ENCODE peak calls at places on chromosomes 12 and 14, in four cellular contexts. C is fibroblast of lung, Q is cardiac muscle cell, B is HFF-Myc. V is an unnamed sample.

GRCh38 chr14:76371066-76371465 is 4.9 kb upstream of the ESRRB start:
- DNase-seq in Q (no peak), C (no peak), B (no peak), V (no peak)

GRCh38 chr12:80681287-80681686 is 26.1 kb upstream of the MYF6 start:
- DNase-seq in B (peak; percentile 19), C (no peak), Q (no peak), V (no peak)

GRCh38 chr12:115213118-115213517 is 529.1 kb upstream of the TBX3 start:
- DNase-seq in B (no peak), C (no peak), Q (no peak), V (no peak)

GRCh38 chr12:110403975-110404675 is 617 bp upstream of the ANAPC7 start:
- DNase-seq in B (peak; percentile 24), Q (peak; percentile 85), C (peak; percentile 72), V (peak; percentile 38)

GRCh38 chr12:79547735-79548347 is 142.9 kb downstream of the PAWR start:
- DNase-seq in C (peak; percentile 83), Q (peak; percentile 66), B (peak; percentile 79), V (peak; percentile 78)

GRCh38 chr14:75654127-75654732 is 6.4 kb downstream of the ERG28 start:
- DNase-seq in B (peak; percentile 32), Q (peak; percentile 78), C (peak; percentile 72), V (peak; percentile 53)

GRCh38 chr12:50061172-50061571 is 3.8 kb downstream of the ASIC1 start:
- DNase-seq in Q (no peak), C (no peak), B (no peak), V (no peak)

GRCh38 chr14:99141236-99141635 is 130.8 kb downstream of the BCL11B start:
- DNase-seq in Q (no peak), C (no peak), B (no peak), V (no peak)

GRCh38 chr12:89352492-89353187 is at the start of gene DUSP6:
- DNase-seq in C (peak; percentile 99), B (peak; percentile 98), Q (peak; percentile 97), V (peak; percentile 100)

GRCh38 chr12:68870443-68870842 is 62.5 kb downstream of the MDM2 start:
- DNase-seq in B (no peak), C (no peak), Q (no peak), V (no peak)

GRCh38 chr12:59677857-59678256 is 82.0 kb downstream of the SLC16A7 start:
- DNase-seq in Q (no peak), C (no peak), B (no peak), V (no peak)

GRCh38 chr12:53739285-53740129 is 12.3 kb upstream of the CALCOCO1 start:
- DNase-seq in C (peak; percentile 18), B (no peak), Q (no peak), V (peak; percentile 44)

GRCh38 chr14:103142903-103143302 is 19.6 kb downstream of the TNFAIP2 start:
- DNase-seq in C (no peak), Q (no peak), B (no peak), V (no peak)

GRCh38 chr12:94762259-94762942 is 112.0 kb upstream of the TMCC3 start:
- DNase-seq in C (no peak), Q (no peak), B (no peak), V (no peak)

GRCh38 chr12:91316825-91317224 is 134.2 kb upstream of the DCN start:
- DNase-seq in C (peak; percentile 66), B (no peak), Q (no peak), V (peak; percentile 63)

GRCh38 chr12:100229036-100229635 is 28.5 kb downstream of the ACTR6 start:
- DNase-seq in Q (no peak), B (peak; percentile 2), C (peak; percentile 13), V (peak; percentile 17)

GRCh38 chr12:6229224-6229748 is 29.1 kb downstream of the CD9 start:
- DNase-seq in C (peak; percentile 58), B (no peak), Q (no peak), V (peak; percentile 59)

GRCh38 chr14:35534130-35534883 is at the start of gene INSM2:
- DNase-seq in C (peak; percentile 4), Q (no peak), B (no peak), V (no peak)

GRCh38 chr12:66045506-66045905 is 85.0 kb downstream of the LLPH start:
- DNase-seq in B (no peak), C (no peak), Q (no peak), V (no peak)

GRCh38 chr12:111588010-111588409 is 11.1 kb downstream of the ATXN2 start:
- DNase-seq in B (no peak), Q (no peak), C (no peak), V (no peak)

GRCh38 chr12:40587416-40587815 is 104.8 kb upstream of the CNTN1 start:
- DNase-seq in Q (no peak), B (no peak), C (no peak), V (no peak)

GRCh38 chr12:65384240-65384639 is 105.8 kb downstream of the MSRB3 start:
- DNase-seq in C (no peak), B (no peak), Q (no peak), V (no peak)

GRCh38 chr14:88793259-88793625 is 489 bp upstream of the EML5 start:
- DNase-seq in B (no peak), Q (no peak), C (no peak), V (no peak)

GRCh38 chr12:118981285-118982201 is at the start of gene SRRM4:
- DNase-seq in B (no peak), C (no peak), Q (peak; percentile 90), V (no peak)

GRCh38 chr12:98696036-98696646 is 51.1 kb downstream of the APAF1 start:
- DNase-seq in C (no peak), Q (no peak), B (no peak), V (peak; percentile 8)

GRCh38 chr12:19978193-19978592 is 390.1 kb upstream of the PDE3A start:
- DNase-seq in C (peak; percentile 95), B (peak; percentile 97), Q (no peak), V (peak; percentile 97)

GRCh38 chr12:113462880-113463745 is 8.6 kb downstream of the LHX5 start:
- DNase-seq in C (no peak), B (no peak), Q (peak; percentile 34), V (peak; percentile 28)
- H3K4me3 ChIP-seq in C (no peak overlapping the region), B (no peak overlapping the region), Q (peak overlapping the region; percentile 2), V (no peak overlapping the region)

GRCh38 chr12:12070674-12071661 is at the start of gene BCL2L14:
- DNase-seq in C (no peak), Q (no peak), B (no peak), V (no peak)

GRCh38 chr12:12070149-12070548 is 590 bp upstream of the BCL2L14 start:
- DNase-seq in B (no peak), Q (no peak), C (no peak), V (no peak)

DNA sequence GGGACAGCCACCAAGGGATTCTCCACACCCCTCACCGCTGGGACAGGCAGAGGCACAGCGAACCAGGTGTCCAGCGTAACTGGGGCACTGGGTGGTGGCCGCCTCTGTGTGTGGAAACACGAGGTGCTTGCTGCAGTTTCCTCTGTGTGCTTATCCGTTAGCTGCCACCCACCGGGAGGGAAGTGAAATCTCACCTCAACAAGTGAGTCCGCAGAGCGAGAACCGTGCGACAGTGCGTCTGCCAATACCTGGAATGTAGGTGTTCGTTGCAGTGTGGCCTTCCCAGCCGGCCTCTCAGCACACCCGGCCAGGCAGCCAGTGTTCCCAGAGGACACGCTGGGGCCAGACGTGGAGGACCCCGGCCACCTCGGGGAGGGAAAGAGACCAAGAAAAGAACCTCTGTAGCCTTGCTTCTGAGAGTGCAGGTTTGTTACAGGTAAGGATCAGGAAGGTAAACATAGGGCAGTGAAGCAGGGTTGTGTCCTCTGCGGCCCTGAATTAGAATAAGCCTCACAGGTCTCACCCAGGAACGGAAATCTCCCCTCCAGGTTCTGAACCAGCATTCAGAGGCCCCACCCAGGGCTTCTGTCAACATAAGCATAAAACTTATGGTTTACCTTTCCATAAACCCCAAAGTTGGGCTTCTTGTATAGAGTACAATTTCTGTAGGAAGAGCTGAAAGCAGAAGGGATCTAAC is 1.5 kb downstream of the BCL2L14 start:
- DNase-seq in C (no peak), Q (no peak), B (no peak), V (no peak)
- TF ChIP-seq CTCF in C (no peak), Q (no peak), B (no peak), V (no peak)

DNA sequence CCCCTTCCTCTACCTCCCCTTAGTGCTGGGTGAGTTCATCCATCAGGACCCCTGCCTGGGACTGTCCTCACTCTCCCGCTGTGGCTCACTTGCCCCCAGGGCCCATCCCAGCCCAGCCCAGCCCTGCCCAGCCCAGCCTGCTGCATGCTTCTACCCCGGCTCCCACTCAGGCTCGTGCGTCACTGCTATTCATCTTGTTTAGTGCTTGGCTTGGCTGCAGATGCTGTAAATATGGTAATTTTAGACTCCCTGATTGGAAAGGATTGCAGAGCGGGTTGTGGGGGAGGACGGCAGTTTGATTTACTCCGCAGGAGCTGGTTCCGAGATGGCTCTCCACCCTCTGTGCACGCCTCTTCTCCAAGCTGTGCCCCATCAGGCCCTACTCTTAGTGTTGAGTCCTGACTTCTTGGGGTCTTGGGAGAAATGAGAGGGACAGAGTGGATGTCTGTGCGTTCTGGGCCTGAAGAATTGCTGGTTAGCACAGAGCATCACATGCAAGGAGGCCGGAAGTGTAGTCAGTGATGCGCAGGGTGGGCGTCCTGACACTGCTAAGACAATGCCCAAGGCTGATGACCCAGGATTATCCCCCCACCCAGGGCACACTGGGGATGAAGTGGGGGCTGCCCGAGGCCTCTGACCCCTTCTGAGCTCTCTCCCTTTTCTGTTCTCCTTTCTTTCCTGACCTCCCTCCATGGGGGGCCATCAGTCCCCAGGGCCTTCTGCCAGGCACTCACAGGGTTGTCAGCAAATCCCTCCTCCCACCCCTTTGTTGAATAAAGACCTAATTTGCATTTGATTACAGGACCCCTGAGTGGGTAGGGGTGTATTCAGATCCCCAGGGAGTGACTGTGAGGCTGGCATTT is 244.4 kb downstream of the ZFP36L1 start:
- DNase-seq in C (peak; percentile 99), Q (peak; percentile 32), B (peak; percentile 92), V (peak; percentile 98)
- H3K4me3 ChIP-seq in C (no peak overlapping the region), Q (no peak overlapping the region), B (no peak overlapping the region), V (no peak overlapping the region)

GRCh38 chr12:29428630-29429029 is 47.7 kb upstream of the ERGIC2 start:
- DNase-seq in B (peak; percentile 7), C (peak; percentile 95), Q (no peak), V (peak; percentile 92)

GRCh38 chr12:29429999-29430698 is 49.2 kb upstream of the ERGIC2 start:
- DNase-seq in Q (no peak), B (no peak), C (no peak), V (no peak)

GRCh38 chr12:29425722-29426121 is 44.8 kb upstream of the ERGIC2 start:
- DNase-seq in Q (no peak), C (peak; percentile 12), B (no peak), V (peak; percentile 30)

GRCh38 chr12:29426516-29426915 is 45.5 kb upstream of the ERGIC2 start:
- DNase-seq in C (no peak), Q (no peak), B (no peak), V (no peak)

DNA sequence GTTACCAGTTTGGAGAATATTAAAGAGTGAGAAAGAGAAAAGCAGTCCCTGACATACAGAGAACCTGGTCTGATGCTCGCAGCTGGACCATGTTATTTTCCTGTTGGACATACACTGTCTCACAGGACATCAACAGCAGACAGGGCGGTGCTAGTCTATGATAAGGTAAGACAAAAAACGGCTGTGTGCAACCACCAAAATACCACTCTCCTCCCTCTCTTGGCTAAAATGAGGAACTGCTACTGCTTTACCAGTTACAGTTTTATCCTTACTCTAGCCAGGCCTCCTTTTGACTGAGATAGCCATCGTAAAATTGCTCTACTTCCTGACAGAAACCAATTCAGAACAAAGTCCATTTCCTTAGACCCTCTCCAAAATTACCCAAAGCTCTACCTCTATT is 47.0 kb upstream of the ERGIC2 start:
- DNase-seq in B (no peak), Q (no peak), C (no peak), V (no peak)
- TF ChIP-seq CTCF in B (no peak), Q (peak; percentile 48), C (no peak), V (no peak)

GRCh38 chr14:52314521-52315354 is 626 bp downstream of the PTGER2 start:
- DNase-seq in B (no peak), Q (peak; percentile 31), C (no peak), V (peak; percentile 34)
- H3K4me3 ChIP-seq in B (peak overlapping the region; percentile 55), Q (peak overlapping the region; percentile 33), C (peak overlapping the region; percentile 100), V (peak overlapping the region; percentile 70)